ENCODE peak calls at places on chromosomes 5 and 9, in four cellular contexts. N, L, Y and E are unnamed samples.

GRCh38 chr5:158450761-158451160 is 591.8 kb upstream of the CLINT1 start:
- DNase-seq in Y (no peak), L (peak), N (no peak), E (no peak)

GRCh38 chr5:52282647-52283046 is 505.1 kb upstream of the ITGA1 start:
- DNase-seq in Y (no peak), N (no peak), L (no peak), E (no peak)

GRCh38 chr5:134041570-134042411 is 37.0 kb upstream of the VDAC1 start:
- DNase-seq in Y (no peak), N (no peak), L (no peak), E (no peak)

GRCh38 chr5:103057208-103058130 is 62.5 kb downstream of the GIN1 start:
- DNase-seq in N (no peak), L (peak), Y (no peak), E (no peak)

GRCh38 chr5:115402822-115403577 is 106.5 kb upstream of the CCDC112 start:
- DNase-seq in L (peak), N (no peak), Y (no peak), E (no peak)

GRCh38 chr9:136952354-136952855 is 332 bp downstream of the LCN12 start:
- DNase-seq in N (no peak), Y (no peak), L (no peak), E (no peak)

GRCh38 chr9:96496368-96497116 is 46.6 kb downstream of the HABP4 start:
- DNase-seq in L (no peak), Y (no peak), N (no peak), E (peak)

GRCh38 chr5:96127538-96127937 is 165.9 kb upstream of the ELL2 start:
- DNase-seq in Y (no peak), L (no peak), N (no peak), E (no peak)

GRCh38 chr5:82570-82969 is 9.4 kb upstream of the PLEKHG4B start:
- DNase-seq in Y (no peak), L (no peak), N (no peak), E (no peak)

GRCh38 chr5:176737746-176738699 is 72.3 kb upstream of the UNC5A start:
- DNase-seq in Y (peak), L (no peak), N (no peak), E (peak)

GRCh38 chr9:114371986-114372917 is 15.5 kb downstream of the AKNA start:
- DNase-seq in Y (no peak), L (peak), N (no peak), E (peak)

GRCh38 chr9:92617951-92618510 is 51.9 kb downstream of the IPPK start:
- DNase-seq in L (no peak), Y (peak), N (no peak), E (no peak)

GRCh38 chr5:27041372-27041771 is 3.0 kb upstream of the CDH9 start:
- DNase-seq in L (no peak), N (no peak), Y (no peak), E (no peak)

GRCh38 chr9:128637656-128638055 is 19.0 kb downstream of the DYNC2I2 start:
- DNase-seq in Y (no peak), L (peak), N (no peak), E (no peak)

GRCh38 chr5:158180407-158180806 is 321.5 kb upstream of the CLINT1 start:
- DNase-seq in N (no peak), L (no peak), Y (no peak), E (no peak)

GRCh38 chr9:89813482-89813881 is 208.7 kb downstream of the GADD45G start:
- DNase-seq in Y (no peak), N (no peak), L (no peak), E (no peak)

GRCh38 chr5:168356171-168356570 is 64.7 kb downstream of the WWC1 start:
- DNase-seq in L (no peak), N (no peak), Y (peak), E (peak)

GRCh38 chr9:135791431-135792267 is 89.7 kb downstream of the KCNT1 start:
- DNase-seq in Y (no peak), N (no peak), L (no peak), E (no peak)

GRCh38 chr9:93159601-93160418 is 24.1 kb upstream of the WNK2 start:
- DNase-seq in N (no peak), Y (peak), L (peak), E (peak)

GRCh38 chr9:121862973-121863372 is 211.5 kb downstream of the DAB2IP start:
- DNase-seq in Y (no peak), L (no peak), N (no peak), E (no peak)

GRCh38 chr5:2848634-2849033 is 97.2 kb upstream of the IRX2 start:
- DNase-seq in N (no peak), Y (no peak), L (no peak), E (no peak)

GRCh38 chr5:101458587-101458986 is 555.5 kb upstream of the ST8SIA4 start:
- DNase-seq in N (no peak), L (no peak), Y (no peak), E (no peak)

GRCh38 chr5:141208478-141208877 is at the start of gene PCDHB12:
- DNase-seq in Y (no peak), L (no peak), N (no peak), E (no peak)

GRCh38 chr5:180402716-180403115 is 49.6 kb upstream of the GFPT2 start:
- DNase-seq in N (no peak), Y (no peak), L (no peak), E (no peak)

GRCh38 chr5:31408814-31409213 is 123.1 kb downstream of the DROSHA start:
- DNase-seq in L (peak), N (no peak), Y (no peak), E (no peak)

GRCh38 chr5:132065351-132065937 is 5.0 kb downstream of the IL3 start:
- DNase-seq in Y (peak), L (peak), N (no peak), E (no peak)

GRCh38 chr5:175230299-175230698 is 213.7 kb downstream of the DRD1 start:
- DNase-seq in L (peak), Y (no peak), N (no peak), E (no peak)

GRCh38 chr9:134891016-134891589 is 10.5 kb downstream of the FCN2 start:
- DNase-seq in Y (peak), N (no peak), L (peak), E (peak)

GRCh38 chr9:2655411-2655901 is 33.9 kb downstream of the VLDLR start:
- DNase-seq in L (peak), N (no peak), Y (no peak), E (no peak)

GRCh38 chr9:120948824-120949223 is 22.2 kb upstream of the TRAF1 start:
- DNase-seq in N (no peak), Y (no peak), L (no peak), E (peak)

GRCh38 chr5:138725885-138726457 is 27.3 kb upstream of the CTNNA1 start:
- DNase-seq in L (no peak), N (no peak), Y (no peak), E (no peak)

GRCh38 chr5:133232011-133232410 is 180.2 kb downstream of the HSPA4 start:
- DNase-seq in L (no peak), Y (peak), N (no peak), E (no peak)

GRCh38 chr5:39578887-39579497 is 154.2 kb upstream of the DAB2 start:
- DNase-seq in Y (no peak), N (no peak), L (peak), E (no peak)
- TF ChIP-seq CTCF in Y (peak), N (peak), L (peak), E (peak)

GRCh38 chr9:28365020-28365640 is 791.8 kb upstream of the C9orf72 start:
- DNase-seq in Y (no peak), L (no peak), N (no peak), E (no peak)
- TF ChIP-seq CTCF in Y (no peak), L (no peak), N (no peak), E (no peak)

GRCh38 chr9:19946446-19947109 is 157.7 kb upstream of the SLC24A2 start:
- DNase-seq in Y (no peak), N (no peak), L (peak), E (no peak)

DNA sequence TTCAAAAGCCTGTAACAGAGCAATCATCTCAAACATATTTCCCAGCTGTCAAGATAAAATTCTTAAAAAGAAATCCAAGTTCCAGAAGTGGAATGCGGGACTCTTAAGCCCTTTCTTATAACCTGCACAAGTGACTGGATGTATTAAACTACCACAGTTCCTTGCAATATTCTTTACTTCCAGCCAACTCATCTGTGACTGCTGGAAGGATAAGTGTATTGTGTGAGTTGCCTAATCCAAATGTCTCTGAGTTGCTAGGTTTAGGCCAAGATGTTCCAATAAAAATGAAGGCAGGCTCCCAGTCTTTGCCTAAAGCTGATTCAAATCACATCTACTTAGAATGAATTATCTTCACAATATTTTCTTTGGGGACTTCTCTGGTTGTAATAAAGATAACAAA is 159.2 kb upstream of the SLC24A2 start:
- DNase-seq in N (no peak), L (no peak), Y (no peak), E (no peak)
- TF ChIP-seq CTCF in N (no peak), L (no peak), Y (no peak), E (no peak)

GRCh38 chr9:122991370-122991830 is 42.1 kb upstream of the GPR21 start:
- DNase-seq in N (no peak), L (peak), Y (no peak), E (no peak)
- TF ChIP-seq CTCF in N (peak), L (peak), Y (peak), E (peak)

GRCh38 chr9:131555841-131556673 is 10.7 kb downstream of the PRRT1B start:
- DNase-seq in L (no peak), N (no peak), Y (no peak), E (no peak)

GRCh38 chr9:131554865-131555351 is 9.6 kb downstream of the PRRT1B start:
- DNase-seq in Y (no peak), N (no peak), L (no peak), E (no peak)

GRCh38 chr9:131557855-131558548 is 12.7 kb downstream of the PRRT1B start:
- DNase-seq in N (no peak), L (no peak), Y (no peak), E (no peak)

GRCh38 chr9:131562032-131562959 is 17.0 kb downstream of the PRRT1B start:
- DNase-seq in Y (no peak), N (no peak), L (peak), E (no peak)

DNA sequence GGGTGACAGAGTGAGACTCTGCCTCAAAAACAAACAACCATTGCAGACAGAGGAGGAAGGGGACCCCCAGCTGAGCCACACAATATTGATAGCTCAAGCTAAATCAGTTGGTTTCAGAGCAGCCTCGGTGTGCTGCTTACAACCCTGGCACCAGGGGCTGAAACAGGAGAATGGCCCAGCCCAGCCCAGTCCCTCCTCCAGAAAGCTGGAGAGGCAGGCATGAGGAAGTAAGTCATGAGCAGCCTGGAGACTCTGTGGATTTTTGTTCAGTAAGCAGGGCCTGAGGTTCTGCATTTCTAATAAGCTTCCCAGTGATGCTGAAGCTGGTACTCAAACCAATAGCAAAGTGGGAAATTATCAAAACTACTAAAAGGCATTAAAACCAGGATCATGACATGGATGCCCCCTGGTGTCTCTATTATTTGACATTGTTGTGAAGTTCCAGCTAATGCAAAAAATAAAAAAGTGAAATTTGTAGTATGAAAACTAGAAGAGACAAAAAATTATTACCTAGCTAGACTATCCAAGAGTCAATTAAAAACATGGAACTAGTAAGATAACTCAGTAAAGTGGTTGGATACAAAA is 14.2 kb downstream of the PRRT1B start:
- DNase-seq in Y (no peak), N (no peak), L (no peak), E (no peak)
- TF ChIP-seq CTCF in Y (no peak), N (no peak), L (no peak), E (no peak)

GRCh38 chr9:72704688-72705375 is 183.4 kb downstream of the TMC1 start:
- DNase-seq in Y (no peak), L (no peak), N (no peak), E (no peak)

GRCh38 chr9:72696481-72696880 is 175.1 kb downstream of the TMC1 start:
- DNase-seq in N (no peak), L (no peak), Y (no peak), E (no peak)

GRCh38 chr9:72703574-72703973 is 182.2 kb downstream of the TMC1 start:
- DNase-seq in Y (no peak), N (no peak), L (peak), E (no peak)

GRCh38 chr9:72701510-72701909 is 180.1 kb downstream of the TMC1 start:
- DNase-seq in Y (no peak), L (no peak), N (no peak), E (no peak)
- TF ChIP-seq CTCF in Y (no peak), L (no peak), N (no peak), E (no peak)